ENCODE peak calls at places on chromosomes 4 and X, in six cellular contexts. One of them, this sample, is unnamed. For H3K9me3 and H3K27me3, the result is how much of the 10 kb centered on the place peaks cover.

GRCh38 chrX:133645251-133645650 is 230.0 kb upstream of the GPC4 start:
- DNase-seq in neural progenitor cell: no peak
- DNase-seq in PC-3: no peak
- DNase-seq in adipocyte: peak
- DNase-seq in MG63: peak
- DNase-seq in cardiac muscle cell: peak
- DNase-seq in this sample: no peak

GRCh38 chr4:177012918-177013545 is 220.3 kb upstream of the VEGFC start:
- DNase-seq in neural progenitor cell: no peak
- DNase-seq in PC-3: peak
- DNase-seq in adipocyte: no peak
- DNase-seq in MG63: no peak
- DNase-seq in cardiac muscle cell: no peak
- DNase-seq in this sample: no peak

GRCh38 chrX:154892263-154892662 is 6.1 kb downstream of the F8A1 start:
- DNase-seq in neural progenitor cell: no peak
- DNase-seq in PC-3: no peak
- DNase-seq in adipocyte: no peak
- DNase-seq in MG63: no peak
- DNase-seq in cardiac muscle cell: no peak
- DNase-seq in this sample: no peak

GRCh38 chr4:138609943-138610350 is 367.8 kb upstream of the SLC7A11 start:
- DNase-seq in neural progenitor cell: no peak
- DNase-seq in PC-3: peak
- DNase-seq in adipocyte: peak
- DNase-seq in MG63: peak
- DNase-seq in cardiac muscle cell: peak
- DNase-seq in this sample: no peak

GRCh38 chr4:107718351-107718965 is 1.6 kb downstream of the PAPSS1 start:
- DNase-seq in neural progenitor cell: no peak
- DNase-seq in PC-3: peak
- DNase-seq in adipocyte: peak
- DNase-seq in MG63: no peak
- DNase-seq in cardiac muscle cell: peak
- DNase-seq in this sample: no peak

GRCh38 chr4:1603413-1604135 is 80.5 kb downstream of the FAM53A start:
- DNase-seq in neural progenitor cell: no peak
- DNase-seq in PC-3: no peak
- DNase-seq in adipocyte: no peak
- DNase-seq in MG63: no peak
- DNase-seq in cardiac muscle cell: no peak
- DNase-seq in this sample: no peak

GRCh38 chr4:6107114-6107791 is 89.0 kb upstream of the C4orf50 start:
- DNase-seq in neural progenitor cell: no peak
- DNase-seq in PC-3: no peak
- DNase-seq in adipocyte: no peak
- DNase-seq in MG63: no peak
- DNase-seq in cardiac muscle cell: no peak
- DNase-seq in this sample: no peak

GRCh38 chrX:120549483-120550452 is 11.0 kb downstream of the CUL4B start:
- DNase-seq in neural progenitor cell: no peak
- DNase-seq in PC-3: peak
- DNase-seq in adipocyte: peak
- DNase-seq in MG63: peak
- DNase-seq in cardiac muscle cell: peak
- DNase-seq in this sample: no peak

GRCh38 chrX:129701624-129702069 is 37.1 kb upstream of the XPNPEP2 start:
- DNase-seq in neural progenitor cell: no peak
- DNase-seq in PC-3: no peak
- DNase-seq in adipocyte: no peak
- DNase-seq in MG63: peak
- DNase-seq in cardiac muscle cell: peak
- DNase-seq in this sample: no peak

GRCh38 chr4:109730294-109731051 is 603 bp upstream of the PLA2G12A start:
- DNase-seq in neural progenitor cell: peak
- DNase-seq in PC-3: peak
- DNase-seq in adipocyte: peak
- DNase-seq in MG63: peak
- DNase-seq in cardiac muscle cell: peak
- DNase-seq in this sample: peak

GRCh38 chr4:47160095-47160494 is 128.7 kb downstream of the GABRB1 start:
- DNase-seq in neural progenitor cell: no peak
- DNase-seq in PC-3: no peak
- DNase-seq in adipocyte: no peak
- DNase-seq in MG63: no peak
- DNase-seq in cardiac muscle cell: no peak
- DNase-seq in this sample: no peak

GRCh38 chr4:825969-826330 is at the start of gene CPLX1:
- DNase-seq in neural progenitor cell: peak
- DNase-seq in PC-3: peak
- DNase-seq in adipocyte: peak
- DNase-seq in MG63: peak
- DNase-seq in cardiac muscle cell: no peak
- DNase-seq in this sample: peak

GRCh38 chr4:58113083-58113482 is 1002.9 kb upstream of the IGFBP7 start:
- DNase-seq in neural progenitor cell: no peak
- DNase-seq in PC-3: no peak
- DNase-seq in adipocyte: no peak
- DNase-seq in MG63: no peak
- DNase-seq in cardiac muscle cell: no peak
- DNase-seq in this sample: no peak

GRCh38 chr4:76420901-76421581 is at the start of gene CCDC158:
- DNase-seq in neural progenitor cell: no peak
- DNase-seq in PC-3: no peak
- DNase-seq in adipocyte: peak
- DNase-seq in MG63: peak
- DNase-seq in cardiac muscle cell: peak
- DNase-seq in this sample: no peak

GRCh38 chr4:82372502-82372873 is 1.3 kb downstream of the HNRNPD start:
- DNase-seq in neural progenitor cell: peak
- DNase-seq in PC-3: peak
- DNase-seq in adipocyte: peak
- DNase-seq in MG63: peak
- DNase-seq in cardiac muscle cell: peak
- DNase-seq in this sample: peak

GRCh38 chr4:104966349-104967033 is 180.2 kb upstream of the TET2 start:
- DNase-seq in neural progenitor cell: no peak
- DNase-seq in PC-3: peak
- DNase-seq in adipocyte: peak
- DNase-seq in MG63: no peak
- DNase-seq in cardiac muscle cell: peak
- DNase-seq in this sample: no peak

GRCh38 chr4:88285235-88285505 is 809 bp upstream of the PPM1K start:
- DNase-seq in neural progenitor cell: no peak
- DNase-seq in PC-3: no peak
- DNase-seq in adipocyte: no peak
- DNase-seq in MG63: no peak
- DNase-seq in cardiac muscle cell: no peak
- DNase-seq in this sample: no peak

GRCh38 chr4:140052050-140052449 is 101.9 kb downstream of the MAML3 start:
- DNase-seq in neural progenitor cell: peak
- DNase-seq in PC-3: peak
- DNase-seq in adipocyte: peak
- DNase-seq in MG63: peak
- DNase-seq in cardiac muscle cell: peak
- DNase-seq in this sample: no peak

GRCh38 chrX:3811331-3812311 is 98.2 kb upstream of the PRKX start:
- DNase-seq in neural progenitor cell: peak
- DNase-seq in PC-3: no peak
- DNase-seq in adipocyte: peak
- DNase-seq in MG63: no peak
- DNase-seq in cardiac muscle cell: peak
- DNase-seq in this sample: peak

GRCh38 chrX:13223868-13224555 is 95.8 kb downstream of the ATXN3L start:
- DNase-seq in neural progenitor cell: no peak
- DNase-seq in PC-3: peak
- DNase-seq in adipocyte: peak
- DNase-seq in MG63: peak
- DNase-seq in cardiac muscle cell: peak
- DNase-seq in this sample: peak

GRCh38 chr4:81954266-81954665 is 419.5 kb downstream of the HNRNPD start:
- DNase-seq in neural progenitor cell: peak
- DNase-seq in PC-3: no peak
- DNase-seq in adipocyte: no peak
- DNase-seq in MG63: no peak
- DNase-seq in cardiac muscle cell: no peak
- DNase-seq in this sample: no peak

GRCh38 chr4:159389756-159390155 is 286.9 kb downstream of the RAPGEF2 start:
- DNase-seq in neural progenitor cell: no peak
- DNase-seq in PC-3: no peak
- DNase-seq in adipocyte: no peak
- DNase-seq in MG63: no peak
- DNase-seq in cardiac muscle cell: no peak
- DNase-seq in this sample: no peak

GRCh38 chr4:53455766-53456165 is 78.3 kb downstream of the FIP1L1 start:
- DNase-seq in neural progenitor cell: no peak
- DNase-seq in PC-3: peak
- DNase-seq in adipocyte: no peak
- DNase-seq in MG63: peak
- DNase-seq in cardiac muscle cell: no peak
- DNase-seq in this sample: no peak

GRCh38 chr4:185398618-185399017 is 2.0 kb downstream of the ANKRD37 start:
- DNase-seq in neural progenitor cell: no peak
- DNase-seq in PC-3: no peak
- DNase-seq in adipocyte: no peak
- DNase-seq in MG63: no peak
- DNase-seq in cardiac muscle cell: no peak
- DNase-seq in this sample: no peak

GRCh38 chr4:157220026-157220881 is at the start of gene GRIA2:
- DNase-seq in neural progenitor cell: peak
- DNase-seq in PC-3: no peak
- DNase-seq in adipocyte: peak
- DNase-seq in MG63: peak
- DNase-seq in cardiac muscle cell: peak
- DNase-seq in this sample: peak

GRCh38 chr4:74961230-74961629 is 28.3 kb downstream of the PARM1 start:
- DNase-seq in neural progenitor cell: no peak
- DNase-seq in PC-3: no peak
- DNase-seq in adipocyte: no peak
- DNase-seq in MG63: no peak
- DNase-seq in cardiac muscle cell: no peak
- DNase-seq in this sample: no peak

GRCh38 chrX:48714573-48714972 is 18.0 kb downstream of the SUV39H1 start:
- DNase-seq in neural progenitor cell: no peak
- DNase-seq in PC-3: peak
- DNase-seq in adipocyte: no peak
- DNase-seq in MG63: no peak
- DNase-seq in cardiac muscle cell: no peak
- DNase-seq in this sample: no peak

GRCh38 chrX:48713847-48714246 is 17.3 kb downstream of the SUV39H1 start:
- DNase-seq in neural progenitor cell: no peak
- DNase-seq in PC-3: no peak
- DNase-seq in adipocyte: no peak
- DNase-seq in MG63: no peak
- DNase-seq in cardiac muscle cell: no peak
- DNase-seq in this sample: no peak

GRCh38 chrX:48711929-48712505 is 15.5 kb downstream of the SUV39H1 start:
- DNase-seq in neural progenitor cell: no peak
- DNase-seq in PC-3: no peak
- DNase-seq in adipocyte: no peak
- DNase-seq in MG63: no peak
- DNase-seq in cardiac muscle cell: no peak
- DNase-seq in this sample: no peak

GRCh38 chrX:48715876-48716502 is 19.5 kb downstream of the SUV39H1 start:
- DNase-seq in neural progenitor cell: no peak
- DNase-seq in PC-3: peak
- DNase-seq in adipocyte: no peak
- DNase-seq in MG63: no peak
- DNase-seq in cardiac muscle cell: no peak
- DNase-seq in this sample: no peak

GRCh38 chrX:48715066-48715465 is 18.5 kb downstream of the SUV39H1 start:
- DNase-seq in neural progenitor cell: no peak
- DNase-seq in PC-3: peak
- DNase-seq in adipocyte: peak
- DNase-seq in MG63: no peak
- DNase-seq in cardiac muscle cell: peak
- DNase-seq in this sample: no peak
- H3K9me3 ChIP-seq in neural progenitor cell: under half
- H3K9me3 ChIP-seq in PC-3: under half
- H3K9me3 ChIP-seq in adipocyte: half or more
- H3K9me3 ChIP-seq in MG63: under half
- H3K9me3 ChIP-seq in cardiac muscle cell: under half
- H3K9me3 ChIP-seq in this sample: under half

GRCh38 chr4:3530051-3530450 is 2.2 kb downstream of the LRPAP1 start:
- DNase-seq in neural progenitor cell: no peak
- DNase-seq in PC-3: no peak
- DNase-seq in adipocyte: no peak
- DNase-seq in MG63: no peak
- DNase-seq in cardiac muscle cell: no peak
- DNase-seq in this sample: no peak
- H3K4me3 ChIP-seq in neural progenitor cell: no peak
- H3K4me3 ChIP-seq in PC-3: peak
- H3K4me3 ChIP-seq in adipocyte: no peak
- H3K4me3 ChIP-seq in MG63: no peak
- H3K4me3 ChIP-seq in cardiac muscle cell: no peak
- H3K4me3 ChIP-seq in this sample: no peak

DNA sequence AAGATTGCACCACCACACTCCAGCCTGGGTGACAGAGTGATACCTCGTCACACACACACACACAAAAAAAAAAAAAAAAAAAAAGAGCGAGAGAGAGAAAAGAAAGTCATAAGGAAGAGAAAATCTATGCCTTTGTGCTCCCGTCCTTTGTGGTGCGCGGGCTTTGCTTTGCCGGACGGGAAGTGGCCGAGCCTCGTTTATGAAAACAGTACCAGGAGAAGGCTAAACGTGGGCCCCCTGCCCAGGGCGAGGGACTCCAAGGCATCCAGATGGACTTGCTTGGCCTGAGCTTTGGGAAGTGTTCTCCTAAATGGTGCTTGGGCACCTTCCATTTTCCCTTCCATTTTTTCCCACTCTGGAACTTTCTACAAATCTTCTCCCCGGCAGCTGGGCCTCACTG is 109.3 kb upstream of the LRPAP1 start:
- DNase-seq in neural progenitor cell: no peak
- DNase-seq in PC-3: no peak
- DNase-seq in adipocyte: no peak
- DNase-seq in MG63: no peak
- DNase-seq in cardiac muscle cell: no peak
- DNase-seq in this sample: no peak
- H3K27me3 ChIP-seq in neural progenitor cell: under half
- H3K27me3 ChIP-seq in PC-3: under half
- H3K27me3 ChIP-seq in adipocyte: under half
- H3K27me3 ChIP-seq in MG63: under half
- H3K27me3 ChIP-seq in cardiac muscle cell: under half
- H3K27me3 ChIP-seq in this sample: under half

DNA sequence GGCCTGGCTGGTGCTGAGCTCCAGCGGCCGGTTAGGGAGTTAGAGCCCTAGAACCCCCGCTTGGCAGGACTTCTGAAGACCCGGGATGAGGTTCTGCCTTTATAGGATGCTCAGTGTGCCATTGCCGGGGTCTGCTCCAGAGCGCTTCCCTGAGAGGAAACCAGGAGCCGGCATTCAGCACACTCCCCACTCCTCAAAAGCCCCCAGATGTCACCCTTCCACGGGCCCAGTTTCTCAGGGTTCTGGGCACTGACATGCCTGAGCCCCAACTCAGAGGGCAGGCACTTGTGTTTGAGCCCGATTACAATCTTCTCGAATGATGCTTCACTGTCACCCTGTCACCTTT is 6.5 kb downstream of the NKX3-2 start:
- DNase-seq in neural progenitor cell: no peak
- DNase-seq in PC-3: no peak
- DNase-seq in adipocyte: no peak
- DNase-seq in MG63: no peak
- DNase-seq in cardiac muscle cell: no peak
- DNase-seq in this sample: no peak
- H3K9me3 ChIP-seq in neural progenitor cell: under half
- H3K9me3 ChIP-seq in PC-3: under half
- H3K9me3 ChIP-seq in adipocyte: under half
- H3K9me3 ChIP-seq in MG63: under half
- H3K9me3 ChIP-seq in cardiac muscle cell: under half
- H3K9me3 ChIP-seq in this sample: under half